ENCODE peak calls at places on chromosomes 4 and X, in seven cellular contexts. W, T, N, L, Y, Q and G are unnamed samples.

GRCh38 chrX:54452920-54453319 is 12.7 kb downstream of the TSR2 start:
- DNase-seq in W (no peak), T (no peak), N (no peak), L (no peak), Y (no peak), Q (peak; percentile 58), G (peak; percentile 81)

GRCh38 chr4:14254806-14255445 is 627.4 kb upstream of the BOD1L1 start:
- DNase-seq in W (no peak), T (no peak), N (no peak), L (no peak), Y (no peak), Q (no peak), G (no peak)

GRCh38 chr4:15110120-15110571 is 107.9 kb downstream of the CPEB2 start:
- DNase-seq in W (no peak), T (no peak), N (no peak), L (no peak), Y (no peak), Q (no peak), G (no peak)

GRCh38 chr4:8274772-8275241 is 5.3 kb downstream of the HTRA3 start:
- DNase-seq in W (peak; percentile 94), T (peak; percentile 94), N (peak; percentile 92), L (no peak), Y (peak; percentile 91), Q (no peak), G (peak; percentile 72)

GRCh38 chr4:74659576-74660411 is 134.5 kb downstream of the BTC start:
- DNase-seq in W (no peak), T (no peak), N (peak; percentile 15), L (peak; percentile 98), Y (no peak), Q (no peak), G (peak; percentile 40)

GRCh38 chrX:103520391-103520790 is 1.1 kb upstream of the RAB40A start:
- DNase-seq in W (no peak), T (no peak), N (no peak), L (no peak), Y (no peak), Q (no peak), G (no peak)

GRCh38 chr4:145739840-145740239 is 59.9 kb downstream of the C4orf51 start:
- DNase-seq in W (no peak), T (no peak), N (no peak), L (no peak), Y (no peak), Q (no peak), G (no peak)

GRCh38 chrX:27924261-27924660 is 57.0 kb downstream of the DCAF8L1 start:
- DNase-seq in W (no peak), T (no peak), N (no peak), L (no peak), Y (no peak), Q (no peak), G (no peak)

GRCh38 chrX:18973527-18974192 is 10.3 kb downstream of the PHKA2 start:
- DNase-seq in W (no peak), T (no peak), N (no peak), L (no peak), Y (no peak), Q (no peak), G (no peak)

GRCh38 chr4:13933163-13933562 is 305.6 kb upstream of the BOD1L1 start:
- DNase-seq in W (no peak), T (no peak), N (no peak), L (no peak), Y (no peak), Q (peak; percentile 15), G (no peak)

GRCh38 chr4:10589808-10590207 is 94.8 kb downstream of the CLNK start:
- DNase-seq in W (no peak), T (no peak), N (no peak), L (no peak), Y (no peak), Q (no peak), G (no peak)

GRCh38 chrX:153925739-153926593 is at the start of gene ARHGAP4:
- DNase-seq in W (no peak), T (no peak), N (no peak), L (no peak), Y (no peak), Q (peak; percentile 44), G (no peak)

GRCh38 chr4:100828986-100829685 is 311.3 kb upstream of the EMCN start:
- DNase-seq in W (no peak), T (no peak), N (no peak), L (no peak), Y (no peak), Q (no peak), G (no peak)

GRCh38 chr4:43369036-43369594 is 476.6 kb downstream of the GRXCR1 start:
- DNase-seq in W (no peak), T (no peak), N (no peak), L (no peak), Y (no peak), Q (no peak), G (no peak)

GRCh38 chr4:140152015-140152703 is 1.8 kb downstream of the MAML3 start:
- DNase-seq in W (peak; percentile 85), T (peak; percentile 74), N (peak; percentile 68), L (no peak), Y (peak; percentile 79), Q (peak; percentile 79), G (peak; percentile 81)

GRCh38 chrX:129557844-129558243 is 17.8 kb downstream of the OCRL start:
- DNase-seq in W (no peak), T (no peak), N (no peak), L (peak; percentile 55), Y (no peak), Q (no peak), G (no peak)

GRCh38 chrX:48957477-48957826 is at the start of gene OTUD5:
- DNase-seq in W (peak; percentile 78), T (peak; percentile 75), N (no peak), L (no peak), Y (peak; percentile 80), Q (peak; percentile 70), G (no peak)

GRCh38 chrX:148372925-148373324 is 127.5 kb upstream of the AFF2 start:
- DNase-seq in W (no peak), T (no peak), N (no peak), L (no peak), Y (no peak), Q (no peak), G (no peak)

GRCh38 chr4:147381749-147382148 is 99.1 kb upstream of the EDNRA start:
- DNase-seq in W (no peak), T (no peak), N (no peak), L (no peak), Y (no peak), Q (no peak), G (no peak)
- H3K27me3 ChIP-seq in W (no peaks in the 10 kb centered on the region), T (no peaks in the 10 kb centered on the region), N (no peaks in the 10 kb centered on the region), L (no peaks in the 10 kb centered on the region), Y (no peaks in the 10 kb centered on the region), Q (no peaks in the 10 kb centered on the region), G (no peaks in the 10 kb centered on the region)

GRCh38 chrX:70452143-70452733 is 7.6 kb downstream of the DLG3 start:
- DNase-seq in W (no peak), T (peak; percentile 63), N (peak; percentile 57), L (peak; percentile 39), Y (peak; percentile 64), Q (peak; percentile 77), G (peak; percentile 83)
- H3K4me1 ChIP-seq in W (peaks cover 16% of the 10 kb centered on the region), T (peaks cover 3% of the 10 kb centered on the region), N (no peaks in the 10 kb centered on the region), L (peaks cover 6% of the 10 kb centered on the region), Y (no peaks in the 10 kb centered on the region), Q (peaks cover 17% of the 10 kb centered on the region), G (no peaks in the 10 kb centered on the region)

GRCh38 chr4:127624176-127624575 is 8.6 kb upstream of the INTU start:
- DNase-seq in W (no peak), T (no peak), N (no peak), L (no peak), Y (no peak), Q (no peak), G (no peak)

GRCh38 chr4:127623755-127624087 is 9.0 kb upstream of the INTU start:
- DNase-seq in W (no peak), T (no peak), N (no peak), L (peak; percentile 40), Y (no peak), Q (peak; percentile 20), G (no peak)

GRCh38 chr4:127622923-127623754 is 9.6 kb upstream of the INTU start:
- DNase-seq in W (no peak), T (no peak), N (no peak), L (peak; percentile 57), Y (peak; percentile 57), Q (peak; percentile 92), G (peak; percentile 94)

GRCh38 chr4:127618427-127618826 is 14.3 kb upstream of the INTU start:
- DNase-seq in W (no peak), T (no peak), N (no peak), L (no peak), Y (no peak), Q (no peak), G (no peak)

GRCh38 chr4:127622621-127622922 is 10.2 kb upstream of the INTU start:
- DNase-seq in W (no peak), T (peak; percentile 28), N (no peak), L (no peak), Y (no peak), Q (no peak), G (no peak)
- H3K27me3 ChIP-seq in W (peaks cover 12% of the 10 kb centered on the region), T (peaks cover 25% of the 10 kb centered on the region), N (no peaks in the 10 kb centered on the region), L (peaks cover 23% of the 10 kb centered on the region), Y (no peaks in the 10 kb centered on the region), Q (peaks cover 53% of the 10 kb centered on the region), G (peaks cover 56% of the 10 kb centered on the region)

GRCh38 chr4:89256203-89256800 is 51.3 kb downstream of the GPRIN3 start:
- DNase-seq in W (no peak), T (no peak), N (no peak), L (no peak), Y (no peak), Q (no peak), G (no peak)

GRCh38 chr4:89257376-89257775 is 50.2 kb downstream of the GPRIN3 start:
- DNase-seq in W (no peak), T (no peak), N (no peak), L (no peak), Y (no peak), Q (no peak), G (no peak)

GRCh38 chr4:89253306-89253705 is 54.3 kb downstream of the GPRIN3 start:
- DNase-seq in W (no peak), T (no peak), N (no peak), L (no peak), Y (no peak), Q (no peak), G (no peak)

GRCh38 chr4:89253935-89254334 is 53.7 kb downstream of the GPRIN3 start:
- DNase-seq in W (no peak), T (no peak), N (no peak), L (no peak), Y (no peak), Q (no peak), G (no peak)

GRCh38 chr4:89254847-89255246 is 52.8 kb downstream of the GPRIN3 start:
- DNase-seq in W (no peak), T (no peak), N (no peak), L (peak; percentile 29), Y (no peak), Q (peak; percentile 70), G (peak; percentile 75)
- H3K4me1 ChIP-seq in W (no peaks in the 10 kb centered on the region), T (peaks cover 4% of the 10 kb centered on the region), N (no peaks in the 10 kb centered on the region), L (no peaks in the 10 kb centered on the region), Y (no peaks in the 10 kb centered on the region), Q (peaks cover 19% of the 10 kb centered on the region), G (no peaks in the 10 kb centered on the region)

GRCh38 chrX:111365770-111366325 is 46.1 kb downstream of the DCX start:
- DNase-seq in W (no peak), T (no peak), N (no peak), L (no peak), Y (no peak), Q (no peak), G (no peak)
- H3K27me3 ChIP-seq in W (no peaks in the 10 kb centered on the region), T (no peaks in the 10 kb centered on the region), N (no peaks in the 10 kb centered on the region), L (no peaks in the 10 kb centered on the region), Y (no peaks in the 10 kb centered on the region), Q (no peaks in the 10 kb centered on the region), G (no peaks in the 10 kb centered on the region)